ENCODE peak calls at places on chromosomes 12 and 14, in eight cellular contexts. One of them, this sample, is unnamed.
A peak's percentile ranks its signal among the peaks of the same experiment; 100 is the strongest.

GRCh38 chr12:88420460-88420859 is 159.8 kb downstream of the KITLG start:
- DNase-seq in effector CD4-positive, alpha-beta T cell: no peak
- DNase-seq in Right ventricle myocardium superior: no peak
- DNase-seq in ELR: peak; percentile 95
- DNase-seq in GM03348: peak; percentile 75
- DNase-seq in GM13976: no peak
- DNase-seq in SW480: no peak
- DNase-seq in AG04450: peak; percentile 47
- DNase-seq in this sample: peak; percentile 62

GRCh38 chr12:55955344-55955743 is 10.5 kb downstream of the PMEL start:
- DNase-seq in effector CD4-positive, alpha-beta T cell: no peak
- DNase-seq in Right ventricle myocardium superior: no peak
- DNase-seq in ELR: no peak
- DNase-seq in GM03348: no peak
- DNase-seq in GM13976: no peak
- DNase-seq in SW480: no peak
- DNase-seq in AG04450: no peak
- DNase-seq in this sample: no peak

GRCh38 chr12:117085318-117085947 is 13.8 kb downstream of the TESC start:
- DNase-seq in effector CD4-positive, alpha-beta T cell: no peak
- DNase-seq in Right ventricle myocardium superior: no peak
- DNase-seq in ELR: no peak
- DNase-seq in GM03348: no peak
- DNase-seq in GM13976: no peak
- DNase-seq in SW480: no peak
- DNase-seq in AG04450: no peak
- DNase-seq in this sample: no peak

GRCh38 chr12:100661300-100661951 is 87.9 kb downstream of the GAS2L3 start:
- DNase-seq in effector CD4-positive, alpha-beta T cell: no peak
- DNase-seq in Right ventricle myocardium superior: no peak
- DNase-seq in ELR: peak; percentile 64
- DNase-seq in GM03348: peak; percentile 17
- DNase-seq in GM13976: peak; percentile 23
- DNase-seq in SW480: no peak
- DNase-seq in AG04450: no peak
- DNase-seq in this sample: peak; percentile 39

GRCh38 chr14:90721619-90722305 is 94.5 kb downstream of the TTC7B start:
- DNase-seq in effector CD4-positive, alpha-beta T cell: no peak
- DNase-seq in Right ventricle myocardium superior: no peak
- DNase-seq in ELR: peak; percentile 51
- DNase-seq in GM03348: no peak
- DNase-seq in GM13976: no peak
- DNase-seq in SW480: peak; percentile 25
- DNase-seq in AG04450: no peak
- DNase-seq in this sample: no peak

GRCh38 chr12:12172106-12172511 is 94.7 kb downstream of the LRP6 start:
- DNase-seq in effector CD4-positive, alpha-beta T cell: no peak
- DNase-seq in Right ventricle myocardium superior: no peak
- DNase-seq in ELR: no peak
- DNase-seq in GM03348: peak; percentile 43
- DNase-seq in GM13976: peak; percentile 48
- DNase-seq in SW480: no peak
- DNase-seq in AG04450: no peak
- DNase-seq in this sample: no peak

GRCh38 chr14:95818581-95818980 is 58.1 kb upstream of the TUNAR start:
- DNase-seq in effector CD4-positive, alpha-beta T cell: no peak
- DNase-seq in Right ventricle myocardium superior: no peak
- DNase-seq in ELR: no peak
- DNase-seq in GM03348: no peak
- DNase-seq in GM13976: no peak
- DNase-seq in SW480: no peak
- DNase-seq in AG04450: no peak
- DNase-seq in this sample: no peak

GRCh38 chr12:14554281-14555008 is 13.2 kb downstream of the PLBD1 start:
- DNase-seq in effector CD4-positive, alpha-beta T cell: no peak
- DNase-seq in Right ventricle myocardium superior: peak; percentile 91
- DNase-seq in ELR: no peak
- DNase-seq in GM03348: peak; percentile 13
- DNase-seq in GM13976: no peak
- DNase-seq in SW480: peak; percentile 60
- DNase-seq in AG04450: no peak
- DNase-seq in this sample: no peak

GRCh38 chr12:76422154-76422877 is 74.1 kb upstream of the BBS10 start:
- DNase-seq in effector CD4-positive, alpha-beta T cell: no peak
- DNase-seq in Right ventricle myocardium superior: no peak
- DNase-seq in ELR: peak; percentile 3
- DNase-seq in GM03348: peak; percentile 6
- DNase-seq in GM13976: no peak
- DNase-seq in SW480: no peak
- DNase-seq in AG04450: no peak
- DNase-seq in this sample: no peak

GRCh38 chr12:102869571-102869970 is 47.5 kb downstream of the PAH start:
- DNase-seq in effector CD4-positive, alpha-beta T cell: no peak
- DNase-seq in Right ventricle myocardium superior: no peak
- DNase-seq in ELR: no peak
- DNase-seq in GM03348: no peak
- DNase-seq in GM13976: no peak
- DNase-seq in SW480: no peak
- DNase-seq in AG04450: no peak
- DNase-seq in this sample: no peak

GRCh38 chr12:52209321-52209720 is 17.5 kb upstream of the KRT80 start:
- DNase-seq in effector CD4-positive, alpha-beta T cell: no peak
- DNase-seq in Right ventricle myocardium superior: peak; percentile 38
- DNase-seq in ELR: no peak
- DNase-seq in GM03348: no peak
- DNase-seq in GM13976: peak; percentile 12
- DNase-seq in SW480: no peak
- DNase-seq in AG04450: no peak
- DNase-seq in this sample: no peak

GRCh38 chr12:51172515-51173431 is at the start of gene TFCP2:
- DNase-seq in effector CD4-positive, alpha-beta T cell: peak; percentile 92
- DNase-seq in Right ventricle myocardium superior: peak; percentile 99
- DNase-seq in ELR: peak; percentile 97
- DNase-seq in GM03348: peak; percentile 98
- DNase-seq in GM13976: peak; percentile 96
- DNase-seq in SW480: peak; percentile 95
- DNase-seq in AG04450: peak; percentile 93
- DNase-seq in this sample: peak; percentile 96

GRCh38 chr14:64604001-64604400 is 54.2 kb downstream of the PPP1R36 start:
- DNase-seq in effector CD4-positive, alpha-beta T cell: no peak
- DNase-seq in Right ventricle myocardium superior: no peak
- DNase-seq in ELR: peak; percentile 15
- DNase-seq in GM03348: no peak
- DNase-seq in GM13976: no peak
- DNase-seq in SW480: no peak
- DNase-seq in AG04450: no peak
- DNase-seq in this sample: no peak

GRCh38 chr14:101599234-101599885 is 38.1 kb downstream of the DIO3 start:
- DNase-seq in effector CD4-positive, alpha-beta T cell: no peak
- DNase-seq in Right ventricle myocardium superior: no peak
- DNase-seq in ELR: no peak
- DNase-seq in GM03348: no peak
- DNase-seq in GM13976: no peak
- DNase-seq in SW480: no peak
- DNase-seq in AG04450: no peak
- DNase-seq in this sample: peak; percentile 35

GRCh38 chr14:58737511-58737910 is 99.7 kb downstream of the DACT1 start:
- DNase-seq in effector CD4-positive, alpha-beta T cell: no peak
- DNase-seq in Right ventricle myocardium superior: no peak
- DNase-seq in ELR: peak; percentile 42
- DNase-seq in GM03348: no peak
- DNase-seq in GM13976: no peak
- DNase-seq in SW480: no peak
- DNase-seq in AG04450: no peak
- DNase-seq in this sample: no peak

GRCh38 chr14:99581371-99581770 is 22.6 kb downstream of the CCDC85C start:
- DNase-seq in effector CD4-positive, alpha-beta T cell: no peak
- DNase-seq in Right ventricle myocardium superior: no peak
- DNase-seq in ELR: no peak
- DNase-seq in GM03348: no peak
- DNase-seq in GM13976: no peak
- DNase-seq in SW480: no peak
- DNase-seq in AG04450: no peak
- DNase-seq in this sample: no peak

GRCh38 chr12:56029666-56030293 is 8.9 kb downstream of the IKZF4 start:
- DNase-seq in effector CD4-positive, alpha-beta T cell: peak; percentile 28
- DNase-seq in Right ventricle myocardium superior: no peak
- DNase-seq in ELR: peak; percentile 77
- DNase-seq in GM03348: peak; percentile 74
- DNase-seq in GM13976: peak; percentile 66
- DNase-seq in SW480: peak; percentile 38
- DNase-seq in AG04450: no peak
- DNase-seq in this sample: peak; percentile 95

GRCh38 chr14:95948608-95949007 is 72.0 kb downstream of the TUNAR start:
- DNase-seq in effector CD4-positive, alpha-beta T cell: no peak
- DNase-seq in Right ventricle myocardium superior: no peak
- DNase-seq in ELR: no peak
- DNase-seq in GM03348: no peak
- DNase-seq in GM13976: no peak
- DNase-seq in SW480: no peak
- DNase-seq in AG04450: no peak
- DNase-seq in this sample: no peak

GRCh38 chr12:49703647-49704137 is 3.5 kb downstream of the FMNL3 start:
- DNase-seq in effector CD4-positive, alpha-beta T cell: peak; percentile 27
- DNase-seq in Right ventricle myocardium superior: no peak
- DNase-seq in ELR: peak; percentile 94
- DNase-seq in GM03348: peak; percentile 42
- DNase-seq in GM13976: peak; percentile 63
- DNase-seq in SW480: no peak
- DNase-seq in AG04450: peak; percentile 50
- DNase-seq in this sample: peak; percentile 80

GRCh38 chr12:8077207-8077606 is 4.9 kb upstream of the NECAP1 start:
- DNase-seq in effector CD4-positive, alpha-beta T cell: no peak
- DNase-seq in Right ventricle myocardium superior: no peak
- DNase-seq in ELR: peak; percentile 78
- DNase-seq in GM03348: peak; percentile 28
- DNase-seq in GM13976: no peak
- DNase-seq in SW480: peak; percentile 70
- DNase-seq in AG04450: no peak
- DNase-seq in this sample: no peak

GRCh38 chr12:108446766-108447165 is 68.3 kb upstream of the FICD start:
- DNase-seq in effector CD4-positive, alpha-beta T cell: no peak
- DNase-seq in Right ventricle myocardium superior: peak; percentile 64
- DNase-seq in ELR: peak; percentile 29
- DNase-seq in GM03348: no peak
- DNase-seq in GM13976: peak; percentile 21
- DNase-seq in SW480: no peak
- DNase-seq in AG04450: no peak
- DNase-seq in this sample: no peak

GRCh38 chr12:62724947-62725447 is 210.0 kb downstream of the PPM1H start:
- DNase-seq in effector CD4-positive, alpha-beta T cell: no peak
- DNase-seq in Right ventricle myocardium superior: no peak
- DNase-seq in ELR: peak; percentile 98
- DNase-seq in GM03348: peak; percentile 85
- DNase-seq in GM13976: no peak
- DNase-seq in SW480: peak; percentile 77
- DNase-seq in AG04450: peak; percentile 79
- DNase-seq in this sample: no peak